ENCODE peak calls at places on chromosomes 13 and 19, in five cellular contexts. G, R, B, O and U are unnamed samples.
A peak's percentile ranks its signal among the peaks of the same experiment; 100 is the strongest.

GRCh38 chr19:13102666-13103584 is at the start of gene LYL1:
- DNase-seq in G (no peak), R (peak; percentile 82), B (no peak), O (no peak), U (no peak)

GRCh38 chr19:49581007-49581508 is at the start of gene PRRG2:
- DNase-seq in G (no peak), R (peak; percentile 52), B (peak; percentile 69), O (no peak), U (no peak)

GRCh38 chr13:27132538-27132937 is 39.1 kb downstream of the USP12 start:
- DNase-seq in G (no peak), R (no peak), B (no peak), O (no peak), U (no peak)

GRCh38 chr13:44620057-44620456 is 43.9 kb upstream of the TSC22D1 start:
- DNase-seq in G (no peak), R (peak; percentile 44), B (peak; percentile 16), O (no peak), U (no peak)

GRCh38 chr19:47495478-47496372 is 11.7 kb upstream of the KPTN start:
- DNase-seq in G (no peak), R (no peak), B (no peak), O (no peak), U (no peak)

GRCh38 chr19:15463865-15464371 is 426 bp downstream of the RASAL3 start:
- DNase-seq in G (no peak), R (no peak), B (no peak), O (no peak), U (no peak)

GRCh38 chr13:61413572-61413971 is 2.1 kb downstream of the PCDH20 start:
- DNase-seq in G (no peak), R (peak; percentile 11), B (no peak), O (no peak), U (no peak)

GRCh38 chr13:54078271-54078670 is 1049.7 kb downstream of the OLFM4 start:
- DNase-seq in G (no peak), R (no peak), B (no peak), O (no peak), U (no peak)

GRCh38 chr13:96816261-96816660 is 178.0 kb downstream of the OXGR1 start:
- DNase-seq in G (no peak), R (no peak), B (no peak), O (no peak), U (peak; percentile 76)

GRCh38 chr19:39677931-39678889 is 22.5 kb downstream of the LGALS16 start:
- DNase-seq in G (no peak), R (peak; percentile 18), B (peak; percentile 74), O (no peak), U (no peak)

GRCh38 chr13:19957320-19958118 is 1.0 kb upstream of the ZMYM2 start:
- DNase-seq in G (peak; percentile 21), R (peak; percentile 85), B (peak; percentile 75), O (peak; percentile 8), U (peak; percentile 96)

DNA sequence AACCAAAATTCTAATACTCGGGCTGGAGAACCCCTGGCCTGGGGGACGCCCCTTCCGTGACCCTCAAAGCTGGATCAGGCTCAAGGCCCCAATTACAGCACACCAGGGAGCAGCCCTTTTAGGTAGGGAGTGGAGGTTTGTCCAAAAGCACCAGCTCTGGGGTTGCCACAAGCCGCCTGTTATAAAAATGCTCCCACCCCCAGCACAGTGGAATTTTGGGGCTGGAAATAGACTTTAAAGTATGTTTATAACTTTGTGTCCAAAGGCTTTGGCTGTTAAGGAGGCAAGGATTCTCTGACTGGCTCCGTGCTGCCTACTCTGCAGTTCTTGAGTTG is 564 bp upstream of the GMIP start:
- DNase-seq in G (no peak), R (no peak), B (no peak), O (no peak), U (no peak)
- TF ChIP-seq CTCF in G (no peak), R (no peak), B (peak; percentile 14), O (no peak), U (no peak)

DNA sequence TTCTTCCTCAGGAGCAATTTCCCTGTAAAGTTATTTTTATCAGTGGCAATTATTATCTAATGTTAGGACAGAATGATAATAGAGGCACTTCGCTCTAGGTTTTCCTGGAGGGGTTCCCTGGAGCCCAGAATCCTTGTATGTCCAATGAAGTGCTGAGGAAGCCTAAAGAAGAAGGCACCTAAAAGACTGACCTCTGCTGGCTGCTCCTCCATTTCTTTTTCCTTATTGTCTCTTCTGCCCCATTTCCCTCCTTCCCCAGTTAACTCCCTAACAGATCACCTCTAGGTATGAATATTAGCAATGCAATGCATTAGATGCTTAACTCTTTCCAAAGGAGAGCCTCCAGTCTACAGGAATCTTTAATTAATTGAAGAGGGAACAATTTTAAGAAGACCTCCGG is 985.4 kb downstream of the DIAPH3 start:
- DNase-seq in G (no peak), R (no peak), B (peak; percentile 2), O (no peak), U (no peak)
- TF ChIP-seq CTCF in G (no peak), R (peak; percentile 25), B (no peak), O (peak; percentile 54), U (no peak)

DNA sequence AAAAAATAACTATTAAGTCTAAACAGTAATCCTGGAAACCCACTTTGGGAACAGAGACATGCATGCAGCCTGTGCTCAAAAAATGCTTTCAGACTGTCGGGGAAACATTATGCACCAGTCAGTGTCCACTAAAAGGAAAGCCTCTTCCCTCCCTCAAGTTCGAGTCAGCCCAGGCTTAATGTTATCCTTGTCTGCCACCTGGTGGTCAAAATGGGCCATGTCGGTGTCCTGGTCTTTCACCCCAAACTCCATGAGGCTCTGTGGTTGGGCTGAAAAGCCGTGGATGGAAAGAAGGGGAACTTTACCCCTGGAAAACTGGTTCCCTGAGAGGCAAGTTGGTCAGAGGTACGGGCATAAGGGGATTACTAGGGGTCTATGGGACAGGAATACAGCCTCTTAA is 88.4 kb upstream of the ZNF492 start:
- DNase-seq in G (no peak), R (no peak), B (peak; percentile 19), O (no peak), U (no peak)
- TF ChIP-seq CTCF in G (peak; percentile 33), R (no peak), B (peak; percentile 51), O (no peak), U (no peak)

GRCh38 chr13:29418026-29418425 is 177.5 kb downstream of the SLC7A1 start:
- DNase-seq in G (no peak), R (no peak), B (no peak), O (no peak), U (no peak)
- TF ChIP-seq CTCF in G (no peak), R (no peak), B (peak; percentile 28), O (no peak), U (no peak)

DNA sequence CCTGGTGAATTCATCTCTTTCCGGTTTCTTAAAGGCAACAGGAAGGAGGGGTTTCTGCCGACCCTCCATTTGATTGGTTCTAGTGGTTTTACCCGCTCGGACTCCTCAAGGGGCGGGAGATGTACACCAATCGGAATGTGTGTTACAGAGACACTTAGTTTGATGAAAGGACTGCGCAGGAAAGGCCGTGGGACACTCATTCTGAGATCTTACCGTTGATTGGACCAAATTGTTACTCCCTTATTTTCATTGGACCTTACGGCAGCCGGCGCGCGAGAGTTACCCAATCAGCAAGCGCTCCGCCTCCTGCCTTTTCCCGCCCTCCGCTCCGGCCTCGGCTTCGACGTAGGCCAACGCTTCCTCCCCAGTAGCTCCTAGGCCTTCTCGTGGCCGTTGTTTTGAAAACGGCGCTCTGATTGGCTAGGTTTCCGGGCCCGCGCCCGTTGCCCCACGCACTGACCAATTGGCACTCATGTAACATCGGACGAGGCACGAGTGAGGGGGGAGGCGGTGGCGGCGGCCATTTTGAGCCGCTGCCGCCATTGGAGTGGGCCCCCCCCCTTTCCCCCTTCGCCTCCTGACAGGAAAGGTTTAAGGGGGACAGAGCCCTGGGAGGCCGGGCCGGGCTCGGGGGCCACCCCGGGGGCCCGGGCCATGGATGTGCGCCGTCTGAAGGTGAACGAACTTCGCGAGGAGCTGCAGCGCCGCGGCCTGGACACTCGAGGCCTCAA is at the start of gene HNRNPUL1:
- DNase-seq in G (peak; percentile 100), R (peak; percentile 99), B (peak; percentile 99), O (peak; percentile 100), U (peak; percentile 100)
- TF ChIP-seq CTCF in G (peak; percentile 10), R (peak; percentile 39), B (peak; percentile 31), O (peak; percentile 36), U (no peak)

GRCh38 chr19:628168-628567 is 5.2 kb downstream of the POLRMT start:
- DNase-seq in G (no peak), R (no peak), B (no peak), O (no peak), U (no peak)
- TF ChIP-seq CTCF in G (peak; percentile 41), R (peak; percentile 26), B (peak; percentile 53), O (peak; percentile 36), U (no peak)

DNA sequence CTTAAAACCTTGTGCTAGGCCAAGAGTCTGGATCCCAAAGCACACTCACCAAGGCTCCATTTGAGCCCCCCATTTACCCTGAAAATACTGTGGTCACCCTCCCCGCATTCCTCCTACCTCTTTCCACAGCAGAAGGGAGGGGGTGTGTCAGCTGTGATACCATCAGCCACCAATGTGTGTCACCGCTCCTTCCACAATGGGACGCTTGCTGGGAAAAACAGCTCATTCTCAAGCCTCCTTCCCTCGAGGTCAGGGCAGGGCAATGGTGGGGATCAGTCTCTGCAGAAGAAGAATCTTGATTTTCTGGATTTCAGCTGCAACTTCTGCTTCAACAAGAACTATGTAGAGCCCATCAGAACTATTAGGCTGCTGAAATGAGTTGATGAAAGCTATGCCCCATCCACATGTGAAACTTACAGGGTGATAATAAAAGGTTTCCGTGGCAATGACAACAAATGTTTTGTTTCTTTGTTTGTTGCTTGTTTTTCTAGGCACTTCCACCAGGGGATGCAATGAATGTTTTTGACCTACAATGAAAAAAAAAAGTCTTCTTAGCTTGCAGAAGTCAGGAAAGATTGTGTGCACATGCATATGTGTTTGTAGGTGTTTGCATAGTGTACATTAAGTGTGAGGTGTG is 26.4 kb upstream of the ZNF507 start:
- DNase-seq in G (no peak), R (peak; percentile 39), B (peak; percentile 23), O (no peak), U (no peak)
- TF ChIP-seq CTCF in G (peak; percentile 19), R (peak; percentile 24), B (peak; percentile 33), O (no peak), U (no peak)

DNA sequence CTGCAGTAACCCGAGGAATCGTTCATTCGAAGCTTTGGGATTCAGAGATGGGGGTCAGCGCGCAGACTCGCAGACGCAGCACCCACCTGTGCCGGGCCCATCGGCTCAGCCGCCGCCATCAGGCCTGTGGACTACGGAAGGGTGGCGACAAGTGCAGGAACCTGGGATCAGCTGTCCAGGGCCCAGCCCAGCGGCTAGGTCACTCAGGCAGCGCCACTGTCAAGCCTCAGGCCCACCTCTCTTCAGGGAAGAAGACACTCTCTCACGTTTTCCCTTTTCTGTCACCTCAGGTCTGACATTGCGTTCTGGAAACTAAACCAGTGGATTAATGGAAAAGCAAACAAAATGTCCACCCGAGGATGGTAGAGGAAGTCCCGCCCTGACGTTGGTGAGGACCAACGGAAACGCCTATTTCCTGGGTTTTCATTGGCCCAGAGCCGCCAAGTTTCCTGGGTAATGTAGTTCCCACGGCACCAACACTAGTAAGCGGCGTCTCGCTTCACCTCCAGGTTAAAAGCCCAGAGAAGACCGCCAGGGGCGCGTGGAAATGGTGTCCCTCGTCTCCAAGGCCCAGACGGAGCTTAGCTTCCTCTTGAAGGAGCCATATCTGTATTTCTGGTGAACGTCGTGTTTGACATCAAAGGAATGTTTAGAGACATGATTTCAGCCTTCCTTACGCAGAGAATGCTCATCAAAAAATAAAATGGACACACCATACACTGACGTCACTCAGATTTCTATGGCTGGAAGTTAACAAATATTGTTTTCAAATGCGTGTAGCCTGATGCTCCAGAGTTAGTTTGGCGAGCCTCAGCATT is at the start of gene ZNF772:
- DNase-seq in G (peak; percentile 79), R (peak; percentile 94), B (peak; percentile 97), O (peak; percentile 74), U (peak; percentile 97)
- TF ChIP-seq CTCF in G (peak; percentile 77), R (peak; percentile 36), B (peak; percentile 78), O (peak; percentile 63), U (no peak)